ENCODE peak calls at places on chromosomes 1 and 21, in eight cellular contexts. X is OCI-LY7, G is Peyer's patch, A is A549, K is lower lobe of right lung, V is GM23338, O is right lobe of liver, S is esophagus muscularis mucosa. F is an unnamed sample.
A peak's percentile ranks its signal among the peaks of the same experiment; 100 is the strongest.

GRCh38 chr21:36734367-36735200 is 35.7 kb downstream of the SIM2 start:
- DNase-seq in X (no peak), G (no peak), A (no peak), K (no peak), V (no peak), O (no peak), S (no peak), F (no peak)

GRCh38 chr1:247548847-247549246 is at the start of gene GCSAML:
- DNase-seq in X (no peak), G (no peak), A (no peak), K (no peak), V (no peak), O (no peak), S (no peak), F (no peak)

GRCh38 chr1:206851611-206852010 is 13.8 kb upstream of the IL20 start:
- DNase-seq in X (no peak), G (no peak), A (no peak), K (no peak), V (no peak), O (no peak), S (no peak), F (no peak)

GRCh38 chr1:160819186-160819585 is 23.2 kb downstream of the LY9 start:
- DNase-seq in X (no peak), G (no peak), A (no peak), K (no peak), V (no peak), O (no peak), S (peak; percentile 77), F (no peak)

GRCh38 chr1:244050835-244051444 is at the start of gene ZBTB18:
- DNase-seq in X (no peak), G (no peak), A (no peak), K (no peak), V (peak; percentile 52), O (no peak), S (no peak), F (peak; percentile 59)

GRCh38 chr1:44714944-44715571 is 15.9 kb downstream of the RNU5D-1 start:
- DNase-seq in X (peak; percentile 92), G (peak; percentile 76), A (peak; percentile 75), K (peak; percentile 57), V (peak; percentile 87), O (no peak), S (no peak), F (peak; percentile 22)

GRCh38 chr1:244369256-244370057 is 82.3 kb downstream of the ADSS2 start:
- DNase-seq in X (no peak), G (no peak), A (no peak), K (no peak), V (peak; percentile 79), O (no peak), S (no peak), F (no peak)

GRCh38 chr21:18384771-18385170 is 18.8 kb downstream of the TMPRSS15 start:
- DNase-seq in X (peak; percentile 52), G (no peak), A (peak; percentile 2), K (no peak), V (peak; percentile 76), O (no peak), S (no peak), F (no peak)

GRCh38 chr1:41618066-41618825 is 133.8 kb upstream of the EDN2 start:
- DNase-seq in X (no peak), G (no peak), A (no peak), K (peak; percentile 91), V (no peak), O (peak; percentile 92), S (peak; percentile 85), F (peak; percentile 91)

GRCh38 chr1:234531181-234532132 is 52.5 kb upstream of the TARBP1 start:
- DNase-seq in X (no peak), G (no peak), A (no peak), K (no peak), V (peak; percentile 42), O (no peak), S (no peak), F (peak; percentile 74)

GRCh38 chr1:102837551-102837950 is 270.8 kb downstream of the COL11A1 start:
- DNase-seq in X (no peak), G (no peak), A (no peak), K (no peak), V (no peak), O (no peak), S (no peak), F (no peak)

GRCh38 chr1:50542362-50542761 is 119.1 kb upstream of the DMRTA2 start:
- DNase-seq in X (no peak), G (no peak), A (no peak), K (no peak), V (no peak), O (no peak), S (no peak), F (no peak)

GRCh38 chr1:201954263-201955008 is 867 bp upstream of the TIMM17A start:
- DNase-seq in X (no peak), G (no peak), A (no peak), K (no peak), V (no peak), O (no peak), S (no peak), F (no peak)

GRCh38 chr1:111730282-111730681 is 8.9 kb downstream of the INKA2 start:
- DNase-seq in X (no peak), G (no peak), A (no peak), K (no peak), V (no peak), O (no peak), S (peak; percentile 24), F (no peak)

DNA sequence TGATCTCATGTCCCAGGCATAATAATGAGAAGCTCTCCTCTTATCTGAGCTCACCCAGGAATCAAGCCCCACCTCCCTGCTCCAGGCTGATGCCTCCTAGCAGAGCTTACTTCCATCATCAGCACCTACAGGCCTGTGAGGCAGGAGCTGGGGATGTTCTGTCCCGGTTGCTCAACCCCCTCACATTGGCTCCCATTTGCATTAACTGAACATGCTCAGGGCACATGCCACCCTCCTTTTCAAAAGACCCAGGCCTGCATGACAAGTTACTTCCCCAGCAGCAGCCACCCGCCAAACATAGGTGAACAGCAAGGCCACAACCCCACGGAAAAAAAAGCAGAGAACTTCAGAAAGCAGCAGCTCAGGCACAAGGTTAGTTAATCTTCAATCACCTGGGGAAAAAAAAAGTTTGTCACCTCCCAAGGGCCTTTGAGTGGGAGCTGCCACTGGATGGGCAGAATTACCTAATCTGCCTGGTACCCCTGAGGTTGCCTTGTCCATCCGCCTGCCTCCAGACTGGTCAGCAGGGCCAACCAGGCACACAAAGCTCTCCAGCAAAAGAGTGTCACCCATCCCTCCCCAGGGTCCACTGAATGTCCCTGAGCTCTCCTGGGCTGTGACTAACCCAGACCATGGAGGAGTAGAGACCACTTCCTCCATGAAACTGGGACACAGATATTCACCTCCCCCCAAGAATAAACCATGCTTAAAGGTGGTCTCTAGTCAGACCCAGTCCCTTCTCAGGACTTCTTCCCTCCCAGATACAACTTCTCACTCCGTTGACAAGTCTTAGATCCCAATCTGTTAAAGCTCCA is 4.4 kb downstream of the KCNN3 start:
- DNase-seq in X (peak; percentile 80), G (peak; percentile 31), A (no peak), K (no peak), V (no peak), O (no peak), S (no peak), F (peak; percentile 70)
- H3K4me3 ChIP-seq in X (peak overlapping the region; percentile 59), G (no peak overlapping the region), A (no peak overlapping the region), K (no peak overlapping the region), V (no peak overlapping the region), O (no peak overlapping the region), S (no peak overlapping the region), F (no peak overlapping the region)

GRCh38 chr1:145849356-145850165 is 4.1 kb downstream of the NUDT17 start:
- DNase-seq in X (no peak), G (no peak), A (no peak), K (no peak), V (peak; percentile 47), O (no peak), S (no peak), F (no peak)
- TF ChIP-seq CTCF in X (peak; percentile 75), G (no peak), A (peak; percentile 19), K (peak; percentile 34), V (peak; percentile 77), O (no peak), S (no peak), F (no peak)

DNA sequence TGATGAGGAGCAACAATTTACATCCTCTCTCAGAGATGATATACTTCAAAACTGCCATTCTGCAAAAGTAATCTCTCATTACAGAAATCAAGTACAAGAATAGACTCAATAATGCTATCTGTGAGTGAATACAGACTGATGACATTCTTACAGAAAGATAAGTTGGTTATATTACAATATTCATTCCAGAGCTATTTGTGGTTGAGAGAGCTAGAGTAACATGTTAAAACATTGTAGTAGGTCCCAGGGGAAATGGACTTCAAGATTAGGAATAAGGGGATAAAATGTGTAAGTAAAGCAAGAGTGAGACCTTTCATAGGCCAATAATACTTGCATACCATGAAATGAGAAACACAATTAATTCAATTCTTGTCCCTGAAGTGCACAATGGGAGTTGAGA is 1.5 kb downstream of the F13B start:
- DNase-seq in X (no peak), G (no peak), A (no peak), K (no peak), V (no peak), O (no peak), S (no peak), F (no peak)
- H3K4me1 ChIP-seq in X (no peaks in the 10 kb centered on the region), G (no peaks in the 10 kb centered on the region), A (peaks cover 15% of the 10 kb centered on the region), K (no peaks in the 10 kb centered on the region), V (no peaks in the 10 kb centered on the region), O (peaks cover 31% of the 10 kb centered on the region), S (no peaks in the 10 kb centered on the region), F (no peaks in the 10 kb centered on the region)

GRCh38 chr1:225871374-225872074 is 10.7 kb downstream of the TMEM63A start:
- DNase-seq in X (no peak), G (no peak), A (peak; percentile 60), K (no peak), V (peak; percentile 54), O (peak; percentile 30), S (no peak), F (no peak)

GRCh38 chr1:225866061-225866844 is 15.9 kb downstream of the TMEM63A start:
- DNase-seq in X (no peak), G (peak; percentile 51), A (no peak), K (no peak), V (no peak), O (peak; percentile 26), S (no peak), F (no peak)

GRCh38 chr1:225870883-225871282 is 11.3 kb downstream of the TMEM63A start:
- DNase-seq in X (no peak), G (no peak), A (no peak), K (no peak), V (no peak), O (peak; percentile 24), S (no peak), F (no peak)

GRCh38 chr1:225866981-225867380 is 15.2 kb downstream of the TMEM63A start:
- DNase-seq in X (no peak), G (no peak), A (no peak), K (no peak), V (no peak), O (peak; percentile 27), S (no peak), F (no peak)

DNA sequence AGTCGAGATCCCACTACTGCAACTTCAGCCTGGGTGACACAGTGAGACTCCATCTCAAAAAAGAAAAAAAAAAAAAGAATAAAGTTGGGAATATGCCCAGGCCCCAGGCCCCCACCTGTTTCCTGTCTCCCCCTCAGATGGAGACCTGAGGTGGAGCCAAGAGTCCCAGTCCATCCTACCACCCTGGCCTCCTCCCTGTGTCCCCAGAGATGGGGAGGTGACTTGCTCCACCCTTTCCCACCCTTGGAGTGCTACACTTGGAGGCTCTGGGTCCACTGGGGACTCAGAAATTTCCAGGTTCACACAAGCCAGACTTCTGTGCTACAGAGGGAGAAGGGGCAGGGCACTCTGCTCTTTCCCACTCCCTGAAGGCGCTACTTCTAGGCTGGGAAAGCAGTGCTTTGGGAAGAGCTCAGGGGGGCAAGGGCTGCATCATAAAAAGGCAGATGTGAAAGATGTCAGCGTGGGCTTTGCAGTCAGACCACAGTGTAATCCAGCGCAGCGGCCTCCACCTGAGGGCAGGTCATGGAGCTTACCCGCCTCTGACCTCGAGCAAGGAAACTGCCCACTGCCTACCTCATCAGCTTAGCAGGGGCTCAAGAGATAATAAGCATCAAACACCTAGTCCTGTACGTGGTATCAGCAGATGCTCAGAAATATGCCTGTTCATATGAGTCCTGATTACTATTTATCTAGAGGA is 13.4 kb downstream of the TMEM63A start:
- DNase-seq in X (no peak), G (no peak), A (no peak), K (no peak), V (no peak), O (peak; percentile 8), S (no peak), F (no peak)
- H3K4me3 ChIP-seq in X (no peak overlapping the region), G (no peak overlapping the region), A (no peak overlapping the region), K (no peak overlapping the region), V (no peak overlapping the region), O (no peak overlapping the region), S (no peak overlapping the region), F (no peak overlapping the region)

F was measured in gastrocnemius medialis.